ENCODE peak calls at places on chromosomes 4 and X, in five cellular contexts. C is WTC11; F is stimulated activated CD8-positive, alpha-beta memory T cell treated with anti-CD3 and anti-CD28 coated beads, Interleukin-7, amount 100 ng/mL, for 24 hours; W is COR-L47; M is activated CD8-positive, alpha-beta memory T cell treated with anti-CD3 and anti-CD28 coated beads, Interleukin-2, amount 50 U/mL, for 4 hours. X is an unnamed sample.

GRCh38 chrX:154123241-154124219 is 20.5 kb upstream of the OPN1LW start:
- DNase-seq in C (no peak), F (no peak), W (no peak), M (no peak), X (peak)

GRCh38 chr4:52979020-52979419 is 116.9 kb downstream of the RASL11B start:
- DNase-seq in C (no peak), F (no peak), W (no peak), M (no peak), X (no peak)

GRCh38 chrX:48278958-48279357 is 23.8 kb downstream of the SSX1 start:
- DNase-seq in C (peak), F (no peak), W (no peak), M (no peak), X (no peak)

GRCh38 chrX:51837926-51838325 is 55.5 kb upstream of the MAGED1 start:
- DNase-seq in C (no peak), F (no peak), W (no peak), M (no peak), X (no peak)

GRCh38 chrX:8783100-8784098 is 17.8 kb downstream of the FAM9A start:
- DNase-seq in C (peak), F (peak), W (no peak), M (peak), X (peak)

GRCh38 chr4:124095596-124095995 is 616.9 kb downstream of the ANKRD50 start:
- DNase-seq in C (no peak), F (no peak), W (no peak), M (no peak), X (no peak)

GRCh38 chr4:48133668-48134444 is at the start of gene TXK:
- DNase-seq in C (no peak), F (no peak), W (peak), M (no peak), X (no peak)

GRCh38 chr4:31089815-31090214 is 369.6 kb downstream of the PCDH7 start:
- DNase-seq in C (no peak), F (no peak), W (peak), M (no peak), X (no peak)

GRCh38 chr4:7052923-7053715 is 9.9 kb downstream of the TADA2B start:
- DNase-seq in C (no peak), F (no peak), W (no peak), M (no peak), X (no peak)

GRCh38 chr4:113760094-113760851 is 1.3 kb downstream of the CAMK2D start:
- DNase-seq in C (no peak), F (no peak), W (peak), M (peak), X (no peak)

GRCh38 chr4:64784125-64784524 is 374.9 kb upstream of the TECRL start:
- DNase-seq in C (no peak), F (no peak), W (peak), M (no peak), X (no peak)

GRCh38 chrX:35728481-35728880 is 69.7 kb upstream of the MAGEB16 start:
- DNase-seq in C (peak), F (no peak), W (no peak), M (no peak), X (no peak)

GRCh38 chrX:114611018-114611619 is 27.2 kb downstream of the HTR2C start:
- DNase-seq in C (peak), F (no peak), W (peak), M (no peak), X (peak)

GRCh38 chr4:21469438-21470032 is 479.0 kb downstream of the KCNIP4 start:
- DNase-seq in C (no peak), F (no peak), W (peak), M (no peak), X (peak)

GRCh38 chrX:111671668-111672067 is 9.3 kb upstream of the ALG13 start:
- DNase-seq in C (no peak), F (no peak), W (no peak), M (no peak), X (no peak)

GRCh38 chr4:165379662-165380061 is 854 bp downstream of the CPE start:
- DNase-seq in C (peak), F (no peak), W (peak), M (no peak), X (no peak)

GRCh38 chr4:37685211-37685725 is 908 bp downstream of the RELL1 start:
- DNase-seq in C (no peak), F (no peak), W (no peak), M (peak), X (no peak)

GRCh38 chrX:2767631-2768455 is 16.0 kb downstream of the XG start:
- DNase-seq in C (peak), F (no peak), W (peak), M (no peak), X (no peak)

GRCh38 chr4:81380364-81380853 is 91.3 kb downstream of the RASGEF1B start:
- DNase-seq in C (no peak), F (no peak), W (no peak), M (no peak), X (no peak)

GRCh38 chrX:37755073-37755472 is 24.8 kb upstream of the CYBB start:
- DNase-seq in C (no peak), F (no peak), W (no peak), M (no peak), X (peak)

GRCh38 chr4:54668031-54668611 is 10.4 kb downstream of the KIT start:
- DNase-seq in C (no peak), F (no peak), W (no peak), M (no peak), X (no peak)

GRCh38 chrX:94662665-94663064 is 988.7 kb downstream of the FAM133A start:
- DNase-seq in C (no peak), F (no peak), W (peak), M (no peak), X (no peak)

GRCh38 chrX:16112428-16112827 is 10.9 kb upstream of the GRPR start:
- DNase-seq in C (no peak), F (no peak), W (no peak), M (no peak), X (no peak)

GRCh38 chr4:22348410-22348809 is 167.5 kb downstream of the ADGRA3 start:
- DNase-seq in C (no peak), F (no peak), W (no peak), M (no peak), X (no peak)

GRCh38 chrX:153777261-153778090 is 3.4 kb upstream of the SRPK3 start:
- DNase-seq in C (no peak), F (no peak), W (no peak), M (no peak), X (no peak)

GRCh38 chrX:117996918-117997480 is 119.6 kb downstream of the KLHL13 start:
- DNase-seq in C (no peak), F (no peak), W (no peak), M (no peak), X (peak)

GRCh38 chrX:73855546-73855945 is 292.5 kb downstream of the CHIC1 start:
- DNase-seq in C (peak), F (peak), W (no peak), M (peak), X (peak)

GRCh38 chr4:41454393-41454792 is 83.6 kb upstream of the LIMCH1 start:
- DNase-seq in C (no peak), F (no peak), W (no peak), M (no peak), X (no peak)

GRCh38 chrX:103170216-103170615 is 44.7 kb upstream of the BEX4 start:
- DNase-seq in C (no peak), F (no peak), W (no peak), M (no peak), X (no peak)

GRCh38 chrX:54248309-54248708 is 65.3 kb upstream of the FAM120C start:
- DNase-seq in C (no peak), F (no peak), W (peak), M (no peak), X (peak)

GRCh38 chr4:53693408-53693807 is 102.1 kb upstream of the LNX1 start:
- DNase-seq in C (no peak), F (no peak), W (no peak), M (no peak), X (no peak)

GRCh38 chrX:53184836-53185235 is 40.2 kb downstream of the KDM5C start:
- DNase-seq in C (no peak), F (no peak), W (no peak), M (no peak), X (no peak)

GRCh38 chr4:46946914-46947313 is 37.9 kb upstream of the COX7B2 start:
- DNase-seq in C (no peak), F (no peak), W (no peak), M (no peak), X (no peak)

GRCh38 chr4:140095694-140096482 is 58.1 kb downstream of the MAML3 start:
- DNase-seq in C (no peak), F (no peak), W (no peak), M (peak), X (no peak)

GRCh38 chr4:105952596-105952995 is 57.3 kb downstream of the NPNT start:
- DNase-seq in C (no peak), F (no peak), W (no peak), M (no peak), X (no peak)

GRCh38 chr4:134388351-134388750 is 186.8 kb upstream of the PABPC4L start:
- DNase-seq in C (peak), F (no peak), W (no peak), M (no peak), X (no peak)

GRCh38 chrX:47568656-47569295 is 7.8 kb downstream of the ARAF start:
- DNase-seq in C (peak), F (no peak), W (no peak), M (no peak), X (no peak)

GRCh38 chr4:131054489-131055019 is 1958.6 kb downstream of the C4orf33 start:
- DNase-seq in C (peak), F (no peak), W (no peak), M (no peak), X (no peak)

GRCh38 chr4:107330915-107331314 is 294.8 kb upstream of the DKK2 start:
- DNase-seq in C (no peak), F (no peak), W (peak), M (no peak), X (no peak)

GRCh38 chrX:10079155-10079711 is 77.5 kb upstream of the CLCN4 start:
- DNase-seq in C (no peak), F (no peak), W (no peak), M (no peak), X (no peak)